ENCODE peak calls at places on chromosomes 11 and 22, in ten cellular contexts. F, Y, R, Z, I, Q, L, T, C and K are unnamed samples.

GRCh38 chr11:201936-202335 is 5.3 kb downstream of the BET1L start:
- DNase-seq in F (no peak), Y (peak; percentile 8), R (no peak), Z (no peak), I (no peak), Q (no peak), L (peak; percentile 21), T (no peak), C (no peak), K (no peak)

GRCh38 chr22:48254311-48254873 is 1491.9 kb downstream of the TBC1D22A start:
- DNase-seq in F (no peak), Y (no peak), R (no peak), Z (no peak), I (no peak), Q (no peak), L (no peak), T (no peak), C (no peak), K (no peak)

GRCh38 chr11:5204787-5205186 is 4.3 kb upstream of the OR51V1 start:
- DNase-seq in F (no peak), Y (no peak), R (peak; percentile 69), Z (no peak), I (no peak), Q (no peak), L (no peak), T (no peak), C (peak; percentile 58), K (no peak)

GRCh38 chr22:36328635-36329216 is 59.0 kb downstream of the MYH9 start:
- DNase-seq in F (no peak), Y (peak; percentile 88), R (peak; percentile 88), Z (peak; percentile 63), I (peak; percentile 81), Q (peak; percentile 83), L (peak; percentile 61), T (peak; percentile 61), C (peak; percentile 89), K (peak; percentile 74)

GRCh38 chr11:8814209-8814922 is 96.6 kb upstream of the AKIP1 start:
- DNase-seq in F (no peak), Y (no peak), R (no peak), Z (no peak), I (no peak), Q (no peak), L (no peak), T (no peak), C (peak; percentile 95), K (no peak)

GRCh38 chr11:107591098-107591445 is at the start of gene ELMOD1:
- DNase-seq in F (no peak), Y (no peak), R (peak; percentile 24), Z (peak; percentile 54), I (no peak), Q (peak; percentile 68), L (no peak), T (no peak), C (peak; percentile 27), K (peak; percentile 77)

GRCh38 chr11:44399968-44400367 is 90.0 kb upstream of the ALX4 start:
- DNase-seq in F (no peak), Y (no peak), R (no peak), Z (no peak), I (no peak), Q (no peak), L (no peak), T (no peak), C (no peak), K (no peak)

GRCh38 chr11:9956483-9956882 is 292.6 kb downstream of the SWAP70 start:
- DNase-seq in F (no peak), Y (no peak), R (no peak), Z (no peak), I (no peak), Q (no peak), L (no peak), T (no peak), C (no peak), K (no peak)

GRCh38 chr22:33299245-33299956 is 241.2 kb upstream of the SYN3 start:
- DNase-seq in F (peak; percentile 6), Y (no peak), R (no peak), Z (no peak), I (no peak), Q (no peak), L (no peak), T (no peak), C (no peak), K (no peak)

GRCh38 chr11:10678106-10678505 is 15.4 kb downstream of the IRAG1 start:
- DNase-seq in F (no peak), Y (no peak), R (no peak), Z (no peak), I (no peak), Q (no peak), L (no peak), T (no peak), C (no peak), K (no peak)

GRCh38 chr11:125517116-125517804 is 21.2 kb upstream of the FEZ1 start:
- DNase-seq in F (no peak), Y (peak; percentile 42), R (peak; percentile 83), Z (no peak), I (no peak), Q (no peak), L (no peak), T (no peak), C (no peak), K (no peak)

GRCh38 chr11:69727266-69727665 is 23.4 kb upstream of the FGF19 start:
- DNase-seq in F (no peak), Y (no peak), R (no peak), Z (no peak), I (no peak), Q (no peak), L (no peak), T (no peak), C (no peak), K (no peak)

GRCh38 chr22:50705219-50705691 is 32.6 kb downstream of the SHANK3 start:
- DNase-seq in F (no peak), Y (peak; percentile 39), R (peak; percentile 66), Z (peak; percentile 52), I (no peak), Q (peak; percentile 58), L (peak; percentile 33), T (no peak), C (no peak), K (no peak)
- H3K4me3 ChIP-seq in F (no peak overlapping the region), Y (no peak overlapping the region), R (peak overlapping the region; percentile 32), Z (no peak overlapping the region), I (no peak overlapping the region), Q (no peak overlapping the region), L (no peak overlapping the region), T (no peak overlapping the region), C (no peak overlapping the region), K (no peak overlapping the region)

GRCh38 chr11:59708537-59708936 is 5.1 kb downstream of the OR10V1 start:
- DNase-seq in F (no peak), Y (no peak), R (no peak), Z (no peak), I (no peak), Q (no peak), L (no peak), T (no peak), C (peak; percentile 27), K (no peak)

GRCh38 chr11:59710136-59710847 is 3.4 kb downstream of the OR10V1 start:
- DNase-seq in F (no peak), Y (no peak), R (no peak), Z (no peak), I (no peak), Q (no peak), L (no peak), T (no peak), C (peak; percentile 17), K (no peak)

GRCh38 chr11:59716051-59716450 is 2.4 kb upstream of the OR10V1 start:
- DNase-seq in F (no peak), Y (no peak), R (no peak), Z (no peak), I (no peak), Q (no peak), L (no peak), T (no peak), C (no peak), K (no peak)

GRCh38 chr11:59719556-59719955 is 5.9 kb upstream of the OR10V1 start:
- DNase-seq in F (no peak), Y (no peak), R (no peak), Z (no peak), I (no peak), Q (no peak), L (no peak), T (no peak), C (no peak), K (no peak)

DNA sequence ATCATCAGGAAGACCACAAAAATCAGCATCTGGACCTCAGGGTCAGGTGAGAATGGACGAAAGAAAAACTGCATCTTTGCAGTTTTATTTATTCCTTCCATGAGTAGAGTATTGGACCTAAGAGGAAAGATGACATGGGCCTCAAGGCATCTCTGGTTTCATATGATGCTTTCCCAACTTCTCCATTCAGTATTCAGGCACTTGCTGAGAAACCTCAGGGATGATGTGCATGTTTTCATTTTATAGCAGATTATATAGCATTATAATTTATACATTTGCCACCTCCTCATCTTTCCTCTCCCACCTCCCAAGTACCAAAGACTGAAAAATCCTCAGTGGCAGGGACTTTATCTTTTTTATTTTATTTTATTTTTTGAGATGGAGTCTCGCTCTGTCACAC is at the start of gene OR10V1:
- DNase-seq in F (no peak), Y (no peak), R (no peak), Z (no peak), I (no peak), Q (no peak), L (no peak), T (no peak), C (no peak), K (no peak)
- H3K27ac ChIP-seq in F (no peak within 1 kb of the TSS), Y (no peak within 1 kb of the TSS), R (no peak within 1 kb of the TSS), Z (no peak within 1 kb of the TSS), I (no peak within 1 kb of the TSS), Q (no peak within 1 kb of the TSS), L (no peak within 1 kb of the TSS), T (no peak within 1 kb of the TSS), C (no peak within 1 kb of the TSS), K (no peak within 1 kb of the TSS)

DNA sequence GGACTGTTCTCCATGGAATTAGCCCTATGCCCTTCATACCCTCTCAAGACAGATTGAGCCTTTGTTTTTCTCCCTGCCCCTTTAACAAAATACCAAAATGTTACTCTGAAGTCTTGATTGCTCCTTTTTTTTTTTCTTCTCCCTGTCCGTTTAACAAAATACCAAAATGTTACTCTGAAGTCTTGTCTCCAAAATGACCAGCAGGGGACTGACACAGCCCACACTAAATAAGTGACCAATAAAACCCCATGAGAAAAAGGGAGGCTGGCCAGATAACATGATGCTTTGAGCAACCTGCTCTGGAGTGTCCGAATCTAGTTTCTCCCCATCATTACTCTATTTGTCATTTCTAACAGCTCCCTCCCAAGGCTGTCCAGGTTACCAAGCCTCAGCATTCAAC is 42.6 kb upstream of the SLC1A2 start:
- DNase-seq in F (no peak), Y (no peak), R (no peak), Z (no peak), I (no peak), Q (no peak), L (no peak), T (no peak), C (no peak), K (no peak)
- TF ChIP-seq CTCF in F (no peak), Y (no peak), R (no peak), Z (no peak), I (no peak), Q (no peak), L (no peak), T (no peak), C (no peak), K (no peak)

GRCh38 chr11:47020793-47021624 is 84.4 kb downstream of the CSTPP1 start:
- DNase-seq in F (no peak), Y (no peak), R (no peak), Z (no peak), I (no peak), Q (no peak), L (no peak), T (no peak), C (no peak), K (no peak)

GRCh38 chr11:47018637-47019036 is 82.1 kb downstream of the CSTPP1 start:
- DNase-seq in F (no peak), Y (no peak), R (no peak), Z (no peak), I (no peak), Q (no peak), L (no peak), T (no peak), C (no peak), K (no peak)

GRCh38 chr11:47021965-47022364 is 85.4 kb downstream of the CSTPP1 start:
- DNase-seq in F (no peak), Y (no peak), R (no peak), Z (no peak), I (no peak), Q (no peak), L (no peak), T (no peak), C (no peak), K (no peak)
- H3K4me3 ChIP-seq in F (no peak overlapping the region), Y (no peak overlapping the region), R (no peak overlapping the region), Z (no peak overlapping the region), I (no peak overlapping the region), Q (no peak overlapping the region), L (no peak overlapping the region), T (no peak overlapping the region), C (no peak overlapping the region), K (no peak overlapping the region)